ENCODE peak calls at places on chromosomes 3 and 15, in nine cellular contexts. E is OCI-LY7; C is nephron progenitor cell; K is DMS153; H is pancreas; M is stimulated activated effector memory CD8-positive, alpha-beta T cell treated with anti-CD3 and anti-CD28 coated beads, Interleukin-12 subunit alpha, Interleukin-12 subunit beta, amount 100 ng/mL, for 72 hours; P is activated CD4-positive, alpha-beta T cell treated with anti-CD3 and anti-CD28 coated beads, Interleukin-2, amount 10 ng/mL, durations not matched to agents 7 days and 5 days; R is A172; Y is left ventricle myocardium superior. J is an unnamed sample.

GRCh38 chr3:64902991-64903390 is 215.2 kb upstream of the ADAMTS9 start:
- DNase-seq in K (no peak), E (no peak), C (no peak), M (no peak), P (no peak), H (no peak), R (no peak), Y (no peak), J (no peak)

GRCh38 chr3:24145981-24146822 is 201.1 kb downstream of the NR1D2 start:
- DNase-seq in R (peak), E (no peak), C (no peak), M (no peak), Y (no peak), K (no peak), H (no peak), P (no peak), J (no peak)

GRCh38 chr3:23712656-23713559 is 92.8 kb upstream of the UBE2E1 start:
- DNase-seq in H (peak), P (no peak), Y (peak), C (peak), K (peak), M (no peak), E (no peak), R (peak), J (no peak)

GRCh38 chr15:42456971-42457370 is 34.0 kb downstream of the ZNF106 start:
- DNase-seq in C (no peak), M (no peak), H (no peak), K (no peak), P (no peak), Y (no peak), E (peak), R (no peak), J (no peak)

GRCh38 chr3:9500108-9501050 is 53.2 kb downstream of the LHFPL4 start:
- DNase-seq in Y (peak), R (no peak), E (peak), H (peak), M (peak), K (no peak), P (peak), C (peak), J (peak)

GRCh38 chr3:55698826-55699225 is 211.7 kb upstream of the WNT5A start:
- DNase-seq in Y (no peak), P (no peak), H (no peak), M (no peak), K (no peak), E (no peak), R (no peak), C (no peak), J (no peak)

GRCh38 chr3:150357923-150358322 is 50.2 kb upstream of the TSC22D2 start:
- DNase-seq in R (no peak), H (no peak), C (no peak), Y (no peak), M (no peak), P (no peak), K (no peak), E (no peak), J (no peak)

GRCh38 chr3:197687570-197687969 is 49.1 kb downstream of the RUBCN start:
- DNase-seq in E (no peak), C (no peak), M (no peak), Y (no peak), R (no peak), P (no peak), H (no peak), K (no peak), J (no peak)

GRCh38 chr3:38843898-38844297 is 27.9 kb upstream of the SCN10A start:
- DNase-seq in E (peak), R (peak), Y (no peak), H (no peak), M (no peak), K (no peak), C (no peak), P (no peak), J (no peak)

GRCh38 chr3:134795776-134796312 is 784 bp downstream of the EPHB1 start:
- DNase-seq in H (no peak), P (no peak), K (no peak), Y (peak), C (peak), M (no peak), R (no peak), E (no peak), J (no peak)

GRCh38 chr3:127794402-127794801 is 27.9 kb downstream of the MGLL start:
- DNase-seq in R (no peak), K (no peak), E (no peak), P (no peak), H (no peak), M (no peak), C (no peak), Y (no peak), J (no peak)

GRCh38 chr15:82919231-82919886 is 33.2 kb downstream of the HOMER2 start:
- DNase-seq in P (no peak), E (no peak), H (peak), R (no peak), M (no peak), K (peak), Y (peak), C (no peak), J (no peak)

GRCh38 chr3:117510396-117510795 is 800.8 kb downstream of the TUSC7 start:
- DNase-seq in E (no peak), H (no peak), K (no peak), C (no peak), Y (no peak), P (no peak), M (no peak), R (no peak), J (no peak)

GRCh38 chr15:68340711-68341671 is 63.4 kb downstream of the FEM1B start:
- DNase-seq in H (no peak), E (no peak), M (no peak), Y (no peak), R (no peak), C (peak), P (no peak), K (no peak), J (no peak)

GRCh38 chr15:99438222-99438592 is 127.6 kb upstream of the MEF2A start:
- DNase-seq in R (no peak), Y (no peak), M (no peak), K (no peak), P (no peak), H (no peak), E (no peak), C (no peak), J (no peak)

GRCh38 chr3:184180165-184180564 is 5.5 kb downstream of the AP2M1 start:
- DNase-seq in R (peak), P (no peak), E (no peak), M (no peak), K (no peak), H (no peak), Y (no peak), C (no peak), J (no peak)

GRCh38 chr15:41886741-41887140 is 7.1 kb downstream of the SPTBN5 start:
- DNase-seq in M (no peak), P (no peak), C (no peak), K (no peak), E (no peak), Y (no peak), R (no peak), H (no peak), J (no peak)

GRCh38 chr3:75272708-75273107 is 391.4 kb upstream of the FRG2C start:
- DNase-seq in H (no peak), R (no peak), M (no peak), C (no peak), P (no peak), E (no peak), K (no peak), Y (no peak), J (no peak)

GRCh38 chr3:161567962-161568361 is 71.4 kb downstream of the OTOL1 start:
- DNase-seq in R (no peak), E (no peak), P (no peak), K (no peak), C (no peak), Y (no peak), H (no peak), M (no peak), J (no peak)

GRCh38 chr3:113297281-113297680 is 85.9 kb downstream of the BOC start:
- DNase-seq in E (no peak), H (no peak), P (no peak), M (no peak), Y (no peak), R (no peak), K (no peak), C (no peak), J (no peak)

GRCh38 chr3:57151021-57151449 is 14.1 kb downstream of the IL17RD start:
- DNase-seq in E (no peak), P (no peak), H (no peak), M (no peak), C (no peak), Y (no peak), R (no peak), K (no peak), J (no peak)

GRCh38 chr3:162670181-162670580 is 1173.6 kb downstream of the OTOL1 start:
- DNase-seq in E (no peak), Y (no peak), P (no peak), H (no peak), R (no peak), C (no peak), K (no peak), M (no peak), J (no peak)

GRCh38 chr3:60703956-60704736 is 547.1 kb downstream of the FHIT start:
- DNase-seq in Y (no peak), R (peak), H (no peak), K (no peak), P (no peak), E (no peak), M (no peak), C (no peak), J (no peak)

GRCh38 chr3:158313344-158313927 is 203.5 kb downstream of the RSRC1 start:
- DNase-seq in K (peak), M (no peak), E (peak), C (no peak), Y (no peak), R (peak), P (peak), H (no peak), J (no peak)

GRCh38 chr3:100525753-100526612 is 33.6 kb downstream of the TMEM45A start:
- DNase-seq in R (peak), Y (no peak), P (no peak), K (no peak), H (peak), M (no peak), C (no peak), E (no peak), J (no peak)

GRCh38 chr3:45306406-45307008 is 80.4 kb upstream of the TMEM158 start:
- DNase-seq in C (no peak), Y (no peak), H (no peak), K (no peak), P (no peak), E (no peak), R (no peak), M (no peak), J (no peak)

GRCh38 chr3:154003649-154004048 is 117.5 kb upstream of the ARHGEF26 start:
- DNase-seq in E (no peak), P (no peak), C (no peak), Y (no peak), R (no peak), K (no peak), H (no peak), M (no peak), J (no peak)

GRCh38 chr3:157104928-157105652 is 54.9 kb downstream of the CCNL1 start:
- DNase-seq in R (no peak), Y (no peak), K (peak), P (no peak), C (no peak), H (no peak), M (no peak), E (peak), J (peak)

GRCh38 chr15:98653686-98654085 is 5.3 kb downstream of the IGF1R start:
- DNase-seq in P (no peak), M (no peak), C (no peak), K (no peak), Y (no peak), R (no peak), E (peak), H (no peak), J (no peak)

GRCh38 chr3:167738037-167738436 is 2.5 kb downstream of the SERPINI1 start:
- DNase-seq in R (no peak), H (no peak), M (no peak), P (no peak), K (no peak), Y (no peak), E (no peak), C (no peak), J (no peak)

GRCh38 chr15:70056091-70056680 is 41.5 kb downstream of the TLE3 start:
- DNase-seq in M (no peak), K (no peak), R (no peak), H (no peak), E (no peak), Y (no peak), C (no peak), P (no peak), J (no peak)

GRCh38 chr3:146929696-146930095 is 324.6 kb upstream of the PLSCR5 start:
- DNase-seq in R (no peak), E (no peak), K (no peak), M (no peak), H (no peak), P (no peak), C (no peak), Y (no peak), J (no peak)

GRCh38 chr15:59950603-59951388 is 53.3 kb upstream of the FOXB1 start:
- DNase-seq in C (no peak), M (no peak), H (no peak), E (no peak), K (no peak), P (no peak), R (no peak), Y (no peak), J (no peak)

GRCh38 chr3:105518806-105519418 is 152.2 kb downstream of the ALCAM start:
- DNase-seq in M (no peak), Y (no peak), C (peak), K (peak), H (no peak), E (peak), R (peak), P (peak), J (no peak)

GRCh38 chr3:51371943-51372557 is 13.0 kb upstream of the MANF start:
- DNase-seq in Y (no peak), C (peak), E (peak), M (no peak), R (peak), K (peak), H (peak), P (peak), J (no peak)